ENCODE peak calls at places on chromosomes 16 and 17, in six cellular contexts. E is HFF-Myc, M is dorsolateral prefrontal cortex, O is BE2C, K is mucosa of descending colon, A is A549. Q is an unnamed sample.
A peak's percentile ranks its signal among the peaks of the same experiment; 100 is the strongest.

GRCh38 chr17:48593840-48594411 is 347 bp upstream of the HOXB5 start:
- DNase-seq in E (peak; percentile 38), M (no peak), O (peak; percentile 84), K (no peak), A (peak; percentile 81), Q (no peak)

GRCh38 chr16:2470603-2471015 is 488 bp upstream of the NTN3 start:
- DNase-seq in E (no peak), M (no peak), O (no peak), K (no peak), A (peak; percentile 41), Q (no peak)

GRCh38 chr17:35313875-35314409 is 59.5 kb downstream of the SLFN11 start:
- DNase-seq in E (no peak), M (no peak), O (no peak), K (peak; percentile 57), A (no peak), Q (no peak)

GRCh38 chr16:13492046-13492445 is 427.9 kb upstream of the ERCC4 start:
- DNase-seq in E (no peak), M (no peak), O (no peak), K (no peak), A (no peak), Q (no peak)

GRCh38 chr17:21525464-21526130 is 149.4 kb downstream of the KCNJ12 start:
- DNase-seq in E (no peak), M (no peak), O (no peak), K (no peak), A (no peak), Q (no peak)

GRCh38 chr16:61829631-61830030 is 206.6 kb downstream of the CDH8 start:
- DNase-seq in E (no peak), M (no peak), O (no peak), K (no peak), A (no peak), Q (peak; percentile 31)

GRCh38 chr17:35295686-35296085 is 52.8 kb downstream of the SLFN5 start:
- DNase-seq in E (no peak), M (no peak), O (no peak), K (no peak), A (no peak), Q (no peak)

GRCh38 chr17:12739500-12739899 is 49.8 kb upstream of the ARHGAP44 start:
- DNase-seq in E (no peak), M (no peak), O (no peak), K (no peak), A (no peak), Q (no peak)

GRCh38 chr17:62807812-62808575 is at the start of gene MARCHF10:
- DNase-seq in E (no peak), M (peak; percentile 75), O (peak; percentile 85), K (peak; percentile 54), A (no peak), Q (no peak)

GRCh38 chr17:32206816-32207215 is 58.8 kb upstream of the RHBDL3 start:
- DNase-seq in E (no peak), M (no peak), O (no peak), K (no peak), A (no peak), Q (no peak)

GRCh38 chr16:79211581-79211980 is 389.0 kb downstream of the MAF start:
- DNase-seq in E (no peak), M (peak; percentile 27), O (no peak), K (no peak), A (no peak), Q (no peak)

GRCh38 chr16:85587763-85588474 is 25.2 kb upstream of the GSE1 start:
- DNase-seq in E (no peak), M (no peak), O (no peak), K (no peak), A (no peak), Q (no peak)

GRCh38 chr16:11129378-11129781 is 126.6 kb downstream of the SOCS1 start:
- DNase-seq in E (no peak), M (no peak), O (peak; percentile 81), K (no peak), A (no peak), Q (no peak)

GRCh38 chr16:2706611-2707311 is 13.3 kb downstream of the PRSS27 start:
- DNase-seq in E (no peak), M (no peak), O (no peak), K (no peak), A (no peak), Q (no peak)

GRCh38 chr17:1486802-1487695 is 5.4 kb downstream of the MYO1C start:
- DNase-seq in E (no peak), M (no peak), O (no peak), K (peak; percentile 94), A (peak; percentile 92), Q (peak; percentile 71)

GRCh38 chr17:1487939-1488825 is 4.3 kb downstream of the MYO1C start:
- DNase-seq in E (no peak), M (peak; percentile 85), O (peak; percentile 69), K (peak; percentile 88), A (peak; percentile 90), Q (peak; percentile 58)

GRCh38 chr17:1490643-1491405 is 1.7 kb downstream of the MYO1C start:
- DNase-seq in E (no peak), M (peak; percentile 38), O (peak; percentile 40), K (peak; percentile 90), A (peak; percentile 58), Q (no peak)

GRCh38 chr17:1491406-1492248 is 859 bp downstream of the MYO1C start:
- DNase-seq in E (no peak), M (peak; percentile 29), O (peak; percentile 49), K (peak; percentile 83), A (no peak), Q (no peak)

GRCh38 chr17:1488826-1489275 is 3.6 kb downstream of the MYO1C start:
- DNase-seq in E (no peak), M (no peak), O (no peak), K (no peak), A (no peak), Q (no peak)
- H3K4me3 ChIP-seq in E (peak overlapping the region; percentile 34), M (no peak overlapping the region), O (no peak overlapping the region), K (no peak overlapping the region), A (peak overlapping the region; percentile 82), Q (peak overlapping the region; percentile 44)

GRCh38 chr17:50352693-50353599 is 7.0 kb downstream of the XYLT2 start:
- DNase-seq in E (no peak), M (no peak), O (no peak), K (no peak), A (no peak), Q (no peak)
- TF ChIP-seq CTCF in E (no peak), M (no peak), O (no peak), K (no peak), A (no peak), Q (no peak)

DNA sequence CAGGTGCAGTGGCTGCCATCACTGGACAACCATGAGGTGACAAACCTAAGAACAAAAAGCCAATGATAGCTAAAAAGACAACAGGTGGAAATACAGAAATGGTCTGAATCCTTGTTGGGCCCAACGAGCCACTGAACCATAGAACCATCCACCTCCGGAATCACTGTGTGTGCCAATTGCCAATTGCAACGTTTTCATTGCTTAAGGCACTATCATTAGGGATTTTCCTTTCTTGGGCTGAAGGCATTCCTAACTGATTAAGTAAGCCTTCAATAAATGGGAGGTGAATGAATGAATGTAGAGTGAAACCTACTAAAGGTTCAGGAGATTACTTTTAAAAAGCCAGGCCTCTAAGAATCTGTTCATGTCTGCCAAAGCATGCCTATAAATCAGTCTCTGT is 3.6 kb downstream of the USP31 start:
- DNase-seq in E (no peak), M (no peak), O (no peak), K (no peak), A (peak; percentile 41), Q (peak; percentile 14)
- H3K4me3 ChIP-seq in E (no peak overlapping the region), M (no peak overlapping the region), O (no peak overlapping the region), K (no peak overlapping the region), A (peak overlapping the region; percentile 64), Q (no peak overlapping the region)

GRCh38 chr16:546909-547770 is 13.1 kb upstream of the PRR35 start:
- DNase-seq in E (no peak), M (peak; percentile 69), O (peak; percentile 95), K (peak; percentile 86), A (peak; percentile 71), Q (no peak)
- TF ChIP-seq CTCF in E (peak; percentile 47), M (no peak), O (peak; percentile 89), K (peak; percentile 36), A (peak; percentile 54), Q (peak; percentile 33)

DNA sequence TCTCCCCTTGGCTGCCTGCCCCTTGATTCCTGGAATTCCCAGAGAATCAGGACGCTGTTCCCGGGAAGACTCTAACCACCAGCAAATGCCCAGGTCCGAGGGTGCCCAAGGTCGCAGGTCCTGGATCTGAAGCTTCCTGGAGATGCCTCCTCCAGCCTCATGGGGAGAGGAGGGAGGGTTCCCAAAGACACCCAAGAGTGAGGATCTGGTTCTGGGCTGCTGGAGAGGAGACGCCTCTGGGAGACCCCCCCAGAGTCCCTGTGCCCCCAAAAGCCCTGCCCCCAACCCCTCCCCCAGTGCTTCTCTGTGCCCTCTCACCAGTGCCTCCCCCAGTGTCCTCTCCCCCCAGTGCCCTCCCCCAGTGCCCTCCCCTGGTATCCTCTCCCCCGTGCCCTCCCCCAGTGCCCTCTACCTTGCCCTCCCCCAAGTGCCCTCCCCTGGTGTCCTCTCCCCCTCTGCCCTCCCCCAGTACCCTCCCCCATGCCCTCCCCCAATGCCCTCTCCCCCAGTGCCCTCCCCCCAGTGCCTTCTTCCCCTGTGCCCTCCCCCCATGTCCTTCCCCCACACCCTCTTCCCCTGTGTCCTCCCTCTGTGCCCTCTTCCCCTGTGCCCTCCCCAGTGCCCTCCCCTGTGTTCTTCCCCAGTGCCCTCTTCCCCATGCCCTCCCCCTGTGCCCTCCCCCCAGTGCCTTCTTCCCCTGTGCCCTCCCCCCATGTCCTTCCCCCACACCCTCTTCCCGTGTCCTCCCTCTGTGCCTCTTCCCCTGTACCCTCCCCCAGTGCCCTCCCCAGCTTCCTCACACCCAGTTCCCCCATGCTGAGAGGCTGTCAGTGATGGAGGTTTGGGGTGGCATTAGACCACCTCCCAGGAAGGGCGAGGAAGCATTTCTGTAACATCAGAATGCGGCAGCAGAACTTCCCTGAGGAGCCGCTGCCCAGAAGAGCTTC is 6.3 kb upstream of the SECTM1 start:
- DNase-seq in E (no peak), M (no peak), O (no peak), K (no peak), A (peak; percentile 62), Q (no peak)
- H3K4me3 ChIP-seq in E (peak overlapping the region; percentile 30), M (peak overlapping the region; percentile 28), O (peak overlapping the region; percentile 37), K (no peak overlapping the region), A (peak overlapping the region; percentile 37), Q (peak overlapping the region; percentile 33)

Q was measured in retinal pigment epithelial cell.